ENCODE peak calls at places on chromosomes 13 and 19, in eight cellular contexts. One of them, this sample, is unnamed.

GRCh38 chr19:12365372-12366162 is at the start of gene ZNF442:
- DNase-seq in Peyer's patch: peak
- DNase-seq in retinal pigment epithelial cell: peak
- DNase-seq in mammary epithelial cell: peak
- DNase-seq in vagina: peak
- DNase-seq in AG04449: peak
- DNase-seq in cardiac muscle cell: peak
- DNase-seq in lung: peak
- DNase-seq in this sample: peak

GRCh38 chr13:32045963-32046785 is 14.6 kb downstream of the FRY start:
- DNase-seq in AG04449: no peak
- DNase-seq in cardiac muscle cell: peak
- DNase-seq in vagina: no peak
- DNase-seq in Peyer's patch: no peak
- DNase-seq in retinal pigment epithelial cell: peak
- DNase-seq in lung: no peak
- DNase-seq in mammary epithelial cell: peak
- DNase-seq in this sample: peak

GRCh38 chr19:11420429-11420893 is 1.3 kb upstream of the RGL3 start:
- DNase-seq in Peyer's patch: no peak
- DNase-seq in lung: no peak
- DNase-seq in retinal pigment epithelial cell: no peak
- DNase-seq in vagina: no peak
- DNase-seq in mammary epithelial cell: no peak
- DNase-seq in AG04449: no peak
- DNase-seq in cardiac muscle cell: peak
- DNase-seq in this sample: no peak

GRCh38 chr13:108947551-108948030 is 318.2 kb downstream of the MYO16 start:
- DNase-seq in vagina: no peak
- DNase-seq in retinal pigment epithelial cell: no peak
- DNase-seq in cardiac muscle cell: peak
- DNase-seq in AG04449: no peak
- DNase-seq in mammary epithelial cell: no peak
- DNase-seq in Peyer's patch: no peak
- DNase-seq in lung: no peak
- DNase-seq in this sample: no peak

GRCh38 chr19:50607874-50608785 is 31.6 kb downstream of the SYT3 start:
- DNase-seq in AG04449: peak
- DNase-seq in vagina: no peak
- DNase-seq in lung: peak
- DNase-seq in retinal pigment epithelial cell: peak
- DNase-seq in cardiac muscle cell: peak
- DNase-seq in Peyer's patch: peak
- DNase-seq in mammary epithelial cell: peak
- DNase-seq in this sample: peak

GRCh38 chr19:5298502-5298901 is 42.1 kb downstream of the PTPRS start:
- DNase-seq in cardiac muscle cell: no peak
- DNase-seq in vagina: no peak
- DNase-seq in retinal pigment epithelial cell: no peak
- DNase-seq in Peyer's patch: no peak
- DNase-seq in AG04449: no peak
- DNase-seq in mammary epithelial cell: peak
- DNase-seq in lung: peak
- DNase-seq in this sample: no peak

GRCh38 chr13:114148521-114148855 is 16.1 kb upstream of the RASA3 start:
- DNase-seq in vagina: no peak
- DNase-seq in cardiac muscle cell: no peak
- DNase-seq in Peyer's patch: peak
- DNase-seq in retinal pigment epithelial cell: no peak
- DNase-seq in mammary epithelial cell: no peak
- DNase-seq in lung: no peak
- DNase-seq in AG04449: no peak
- DNase-seq in this sample: no peak

GRCh38 chr19:13782537-13782936 is 8.3 kb downstream of the C19orf53 start:
- DNase-seq in vagina: no peak
- DNase-seq in AG04449: no peak
- DNase-seq in mammary epithelial cell: no peak
- DNase-seq in retinal pigment epithelial cell: no peak
- DNase-seq in lung: no peak
- DNase-seq in cardiac muscle cell: peak
- DNase-seq in Peyer's patch: no peak
- DNase-seq in this sample: no peak

GRCh38 chr19:18496167-18496979 is 25.5 kb downstream of the ELL start:
- DNase-seq in cardiac muscle cell: peak
- DNase-seq in vagina: no peak
- DNase-seq in mammary epithelial cell: peak
- DNase-seq in AG04449: no peak
- DNase-seq in retinal pigment epithelial cell: no peak
- DNase-seq in Peyer's patch: peak
- DNase-seq in lung: peak
- DNase-seq in this sample: peak

GRCh38 chr19:12527034-12527836 is 24.0 kb downstream of the ZNF564 start:
- DNase-seq in AG04449: no peak
- DNase-seq in cardiac muscle cell: peak
- DNase-seq in lung: no peak
- DNase-seq in Peyer's patch: no peak
- DNase-seq in retinal pigment epithelial cell: peak
- DNase-seq in vagina: no peak
- DNase-seq in mammary epithelial cell: peak
- DNase-seq in this sample: no peak

GRCh38 chr13:43009506-43009905 is 13.9 kb upstream of the DNAJC15 start:
- DNase-seq in lung: no peak
- DNase-seq in mammary epithelial cell: no peak
- DNase-seq in Peyer's patch: no peak
- DNase-seq in cardiac muscle cell: peak
- DNase-seq in retinal pigment epithelial cell: no peak
- DNase-seq in vagina: no peak
- DNase-seq in AG04449: no peak
- DNase-seq in this sample: no peak

GRCh38 chr19:18650048-18650435 is 13.2 kb downstream of the KLHL26 start:
- DNase-seq in lung: no peak
- DNase-seq in Peyer's patch: no peak
- DNase-seq in AG04449: no peak
- DNase-seq in vagina: no peak
- DNase-seq in mammary epithelial cell: no peak
- DNase-seq in retinal pigment epithelial cell: no peak
- DNase-seq in cardiac muscle cell: peak
- DNase-seq in this sample: no peak

GRCh38 chr13:49669735-49670309 is 21.5 kb downstream of the EBPL start:
- DNase-seq in vagina: no peak
- DNase-seq in Peyer's patch: no peak
- DNase-seq in retinal pigment epithelial cell: no peak
- DNase-seq in AG04449: no peak
- DNase-seq in cardiac muscle cell: peak
- DNase-seq in mammary epithelial cell: peak
- DNase-seq in lung: peak
- DNase-seq in this sample: peak

GRCh38 chr19:29031216-29031615 is 181.7 kb downstream of the UQCRFS1 start:
- DNase-seq in mammary epithelial cell: no peak
- DNase-seq in AG04449: no peak
- DNase-seq in retinal pigment epithelial cell: no peak
- DNase-seq in lung: no peak
- DNase-seq in vagina: no peak
- DNase-seq in Peyer's patch: no peak
- DNase-seq in cardiac muscle cell: peak
- DNase-seq in this sample: no peak

GRCh38 chr19:8336072-8336569 is 6.9 kb downstream of the KANK3 start:
- DNase-seq in lung: no peak
- DNase-seq in Peyer's patch: no peak
- DNase-seq in vagina: no peak
- DNase-seq in mammary epithelial cell: no peak
- DNase-seq in cardiac muscle cell: no peak
- DNase-seq in retinal pigment epithelial cell: no peak
- DNase-seq in AG04449: no peak
- DNase-seq in this sample: no peak

GRCh38 chr13:59680429-59681024 is 483.2 kb downstream of the DIAPH3 start:
- DNase-seq in vagina: no peak
- DNase-seq in cardiac muscle cell: peak
- DNase-seq in AG04449: no peak
- DNase-seq in lung: no peak
- DNase-seq in mammary epithelial cell: peak
- DNase-seq in Peyer's patch: no peak
- DNase-seq in retinal pigment epithelial cell: no peak
- DNase-seq in this sample: no peak

GRCh38 chr19:57241181-57241580 is 749 bp downstream of the ZNF805 start:
- DNase-seq in mammary epithelial cell: peak
- DNase-seq in AG04449: no peak
- DNase-seq in lung: no peak
- DNase-seq in retinal pigment epithelial cell: peak
- DNase-seq in cardiac muscle cell: peak
- DNase-seq in vagina: no peak
- DNase-seq in Peyer's patch: no peak
- DNase-seq in this sample: no peak

GRCh38 chr13:114115191-114115671 is 17.2 kb downstream of the RASA3 start:
- DNase-seq in cardiac muscle cell: peak
- DNase-seq in Peyer's patch: peak
- DNase-seq in mammary epithelial cell: peak
- DNase-seq in vagina: no peak
- DNase-seq in lung: no peak
- DNase-seq in retinal pigment epithelial cell: no peak
- DNase-seq in AG04449: no peak
- DNase-seq in this sample: peak

GRCh38 chr13:39281539-39282150 is 243.4 kb downstream of the NHLRC3 start:
- DNase-seq in cardiac muscle cell: peak
- DNase-seq in lung: no peak
- DNase-seq in retinal pigment epithelial cell: no peak
- DNase-seq in mammary epithelial cell: no peak
- DNase-seq in vagina: no peak
- DNase-seq in AG04449: no peak
- DNase-seq in Peyer's patch: no peak
- DNase-seq in this sample: no peak

GRCh38 chr13:112894423-112894672 is 74.7 kb upstream of the MCF2L start:
- DNase-seq in retinal pigment epithelial cell: no peak
- DNase-seq in vagina: no peak
- DNase-seq in Peyer's patch: no peak
- DNase-seq in lung: no peak
- DNase-seq in AG04449: no peak
- DNase-seq in cardiac muscle cell: no peak
- DNase-seq in mammary epithelial cell: no peak
- DNase-seq in this sample: no peak

GRCh38 chr19:46773018-46773399 is 15.4 kb downstream of the SLC1A5 start:
- DNase-seq in lung: no peak
- DNase-seq in retinal pigment epithelial cell: no peak
- DNase-seq in AG04449: no peak
- DNase-seq in vagina: no peak
- DNase-seq in Peyer's patch: no peak
- DNase-seq in cardiac muscle cell: no peak
- DNase-seq in mammary epithelial cell: no peak
- DNase-seq in this sample: no peak

GRCh38 chr19:54648129-54648528 is 14.7 kb upstream of the LILRB4 start:
- DNase-seq in cardiac muscle cell: no peak
- DNase-seq in retinal pigment epithelial cell: no peak
- DNase-seq in vagina: no peak
- DNase-seq in mammary epithelial cell: no peak
- DNase-seq in AG04449: no peak
- DNase-seq in Peyer's patch: no peak
- DNase-seq in lung: no peak
- DNase-seq in this sample: no peak

GRCh38 chr19:11446652-11447301 is 11.3 kb downstream of the PRKCSH start:
- DNase-seq in AG04449: no peak
- DNase-seq in cardiac muscle cell: peak
- DNase-seq in vagina: no peak
- DNase-seq in mammary epithelial cell: no peak
- DNase-seq in lung: peak
- DNase-seq in Peyer's patch: peak
- DNase-seq in retinal pigment epithelial cell: no peak
- DNase-seq in this sample: no peak

GRCh38 chr19:21901861-21902260 is 65.9 kb upstream of the ZNF43 start:
- DNase-seq in cardiac muscle cell: no peak
- DNase-seq in lung: no peak
- DNase-seq in mammary epithelial cell: no peak
- DNase-seq in AG04449: no peak
- DNase-seq in retinal pigment epithelial cell: no peak
- DNase-seq in Peyer's patch: no peak
- DNase-seq in vagina: no peak
- DNase-seq in this sample: no peak
- H3K4me3 ChIP-seq in cardiac muscle cell: no peak
- H3K4me3 ChIP-seq in lung: no peak
- H3K4me3 ChIP-seq in mammary epithelial cell: no peak
- H3K4me3 ChIP-seq in AG04449: no peak
- H3K4me3 ChIP-seq in retinal pigment epithelial cell: no peak
- H3K4me3 ChIP-seq in Peyer's patch: no peak
- H3K4me3 ChIP-seq in vagina: no peak
- H3K4me3 ChIP-seq in this sample: no peak

GRCh38 chr19:42553292-42554045 is 25.2 kb upstream of the CEACAM1 start:
- DNase-seq in AG04449: peak
- DNase-seq in retinal pigment epithelial cell: no peak
- DNase-seq in vagina: no peak
- DNase-seq in mammary epithelial cell: peak
- DNase-seq in lung: no peak
- DNase-seq in Peyer's patch: no peak
- DNase-seq in cardiac muscle cell: peak
- DNase-seq in this sample: peak
- TF ChIP-seq CTCF in AG04449: no peak
- TF ChIP-seq CTCF in retinal pigment epithelial cell: no peak
- TF ChIP-seq CTCF in vagina: no peak
- TF ChIP-seq CTCF in mammary epithelial cell: no peak
- TF ChIP-seq CTCF in lung: no peak
- TF ChIP-seq CTCF in Peyer's patch: no peak
- TF ChIP-seq CTCF in cardiac muscle cell: no peak
- TF ChIP-seq CTCF in this sample: no peak

GRCh38 chr19:33293255-33294057 is 8.9 kb downstream of the CEBPA start:
- DNase-seq in vagina: no peak
- DNase-seq in Peyer's patch: no peak
- DNase-seq in lung: no peak
- DNase-seq in cardiac muscle cell: peak
- DNase-seq in retinal pigment epithelial cell: no peak
- DNase-seq in mammary epithelial cell: peak
- DNase-seq in AG04449: peak
- DNase-seq in this sample: no peak

GRCh38 chr19:33292595-33293254 is 9.6 kb downstream of the CEBPA start:
- DNase-seq in retinal pigment epithelial cell: no peak
- DNase-seq in cardiac muscle cell: peak
- DNase-seq in Peyer's patch: peak
- DNase-seq in lung: peak
- DNase-seq in mammary epithelial cell: no peak
- DNase-seq in AG04449: no peak
- DNase-seq in vagina: no peak
- DNase-seq in this sample: no peak

GRCh38 chr19:33295621-33296472 is 6.5 kb downstream of the CEBPA start:
- DNase-seq in cardiac muscle cell: no peak
- DNase-seq in vagina: no peak
- DNase-seq in AG04449: no peak
- DNase-seq in Peyer's patch: peak
- DNase-seq in lung: no peak
- DNase-seq in retinal pigment epithelial cell: no peak
- DNase-seq in mammary epithelial cell: no peak
- DNase-seq in this sample: no peak

GRCh38 chr19:33296473-33297060 is 5.8 kb downstream of the CEBPA start:
- DNase-seq in vagina: no peak
- DNase-seq in retinal pigment epithelial cell: no peak
- DNase-seq in Peyer's patch: peak
- DNase-seq in mammary epithelial cell: no peak
- DNase-seq in cardiac muscle cell: no peak
- DNase-seq in AG04449: peak
- DNase-seq in lung: no peak
- DNase-seq in this sample: no peak

GRCh38 chr19:33294058-33294798 is 8.1 kb downstream of the CEBPA start:
- DNase-seq in Peyer's patch: peak
- DNase-seq in cardiac muscle cell: no peak
- DNase-seq in lung: no peak
- DNase-seq in vagina: no peak
- DNase-seq in retinal pigment epithelial cell: no peak
- DNase-seq in AG04449: no peak
- DNase-seq in mammary epithelial cell: no peak
- DNase-seq in this sample: no peak
- H3K4me3 ChIP-seq in Peyer's patch: no peak
- H3K4me3 ChIP-seq in cardiac muscle cell: no peak
- H3K4me3 ChIP-seq in lung: no peak
- H3K4me3 ChIP-seq in vagina: no peak
- H3K4me3 ChIP-seq in retinal pigment epithelial cell: no peak
- H3K4me3 ChIP-seq in AG04449: no peak
- H3K4me3 ChIP-seq in mammary epithelial cell: no peak
- H3K4me3 ChIP-seq in this sample: no peak

GRCh38 chr13:105513448-105513847 is 1022.0 kb downstream of the EFNB2 start:
- DNase-seq in mammary epithelial cell: no peak
- DNase-seq in cardiac muscle cell: no peak
- DNase-seq in AG04449: no peak
- DNase-seq in vagina: no peak
- DNase-seq in lung: no peak
- DNase-seq in retinal pigment epithelial cell: no peak
- DNase-seq in Peyer's patch: no peak
- DNase-seq in this sample: no peak
- TF ChIP-seq CTCF in mammary epithelial cell: no peak
- TF ChIP-seq CTCF in cardiac muscle cell: no peak
- TF ChIP-seq CTCF in AG04449: no peak
- TF ChIP-seq CTCF in vagina: no peak
- TF ChIP-seq CTCF in lung: no peak
- TF ChIP-seq CTCF in retinal pigment epithelial cell: no peak
- TF ChIP-seq CTCF in Peyer's patch: peak
- TF ChIP-seq CTCF in this sample: no peak